ENCODE peak calls at places on chromosome 15, in five cellular contexts. K is right lobe of liver, W is right cardiac atrium, H is SJSA1, U is IMR-90. N is an unnamed sample.

GRCh38 chr15:98903377-98904018 is 104.1 kb downstream of the PGPEP1L start:
- DNase-seq in K (no peak), H (peak), W (no peak), U (peak), N (no peak)

GRCh38 chr15:58909616-58910015 is 23.9 kb downstream of the SLTM start:
- DNase-seq in U (peak), K (no peak), W (no peak), H (no peak), N (no peak)

GRCh38 chr15:82750831-82751181 is 41.1 kb upstream of the AP3B2 start:
- DNase-seq in K (no peak), W (no peak), H (no peak), U (no peak), N (no peak)

GRCh38 chr15:57354436-57355123 is 21.7 kb upstream of the CGNL1 start:
- DNase-seq in W (no peak), K (no peak), U (no peak), H (no peak), N (no peak)

GRCh38 chr15:100132309-100132708 is 209.5 kb downstream of the ADAMTS17 start:
- DNase-seq in H (no peak), K (no peak), W (no peak), U (no peak), N (no peak)

GRCh38 chr15:87477759-87478687 is 778.5 kb downstream of the NTRK3 start:
- DNase-seq in W (peak), U (peak), K (no peak), H (no peak), N (peak)

GRCh38 chr15:31317033-31317979 is 9.3 kb upstream of the KLF13 start:
- DNase-seq in H (no peak), W (no peak), U (no peak), K (peak), N (no peak)

GRCh38 chr15:69410290-69410874 is 3.8 kb upstream of the KIF23 start:
- DNase-seq in K (no peak), U (peak), W (no peak), H (no peak), N (no peak)

GRCh38 chr15:54304321-54304720 is 326.1 kb downstream of the UNC13C start:
- DNase-seq in U (no peak), K (no peak), H (no peak), W (peak), N (no peak)

DNA sequence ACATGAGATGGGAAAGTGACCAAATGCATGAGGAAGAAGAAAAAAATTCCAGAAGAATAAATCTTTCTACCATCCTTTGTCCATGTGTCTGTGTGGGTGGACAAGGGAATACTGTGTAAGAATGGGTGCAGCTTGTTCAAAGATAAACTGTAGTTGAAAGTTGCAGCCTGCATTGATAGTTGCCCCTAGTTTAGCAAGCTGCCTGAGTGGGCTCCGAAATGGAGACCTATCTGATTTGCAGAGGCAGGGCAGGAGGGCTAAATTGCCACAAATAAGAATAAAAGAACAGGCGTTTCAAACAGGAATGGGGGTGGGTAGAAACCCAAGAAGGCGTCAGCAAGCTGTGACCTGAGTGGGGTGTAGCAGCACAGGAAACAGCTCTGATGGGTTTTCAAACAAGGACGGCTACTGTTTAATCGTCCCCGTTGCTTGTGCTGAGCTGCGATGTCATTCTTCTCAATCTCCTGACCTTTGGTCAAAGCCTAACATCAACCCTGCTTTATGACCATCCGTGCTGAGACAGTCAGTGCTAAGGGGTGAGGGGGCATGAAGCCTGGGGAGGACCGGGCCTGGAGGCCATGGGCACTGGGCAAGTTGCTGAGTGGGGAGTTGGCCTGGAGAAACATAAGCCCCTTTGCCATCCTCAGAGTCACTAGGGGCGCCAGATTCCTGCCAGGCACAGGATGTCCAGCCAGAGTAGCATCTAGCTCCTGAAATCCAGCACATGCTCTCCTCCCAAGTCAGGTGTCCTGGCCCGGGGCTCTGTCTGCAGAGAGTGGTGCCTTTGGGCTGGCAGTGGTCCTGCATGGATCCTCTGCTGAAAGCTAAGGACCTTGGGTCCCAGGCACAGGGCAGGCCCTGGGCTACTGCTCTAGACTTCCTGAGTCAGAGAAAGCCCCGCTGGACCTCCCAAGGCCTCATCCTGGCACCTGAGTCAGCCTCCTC is 19.2 kb upstream of the C15orf39 start:
- DNase-seq in W (no peak), K (no peak), U (peak), H (no peak), N (no peak)
- H3K4me3 ChIP-seq in W (no peak), K (no peak), U (no peak), H (no peak), N (no peak)

DNA sequence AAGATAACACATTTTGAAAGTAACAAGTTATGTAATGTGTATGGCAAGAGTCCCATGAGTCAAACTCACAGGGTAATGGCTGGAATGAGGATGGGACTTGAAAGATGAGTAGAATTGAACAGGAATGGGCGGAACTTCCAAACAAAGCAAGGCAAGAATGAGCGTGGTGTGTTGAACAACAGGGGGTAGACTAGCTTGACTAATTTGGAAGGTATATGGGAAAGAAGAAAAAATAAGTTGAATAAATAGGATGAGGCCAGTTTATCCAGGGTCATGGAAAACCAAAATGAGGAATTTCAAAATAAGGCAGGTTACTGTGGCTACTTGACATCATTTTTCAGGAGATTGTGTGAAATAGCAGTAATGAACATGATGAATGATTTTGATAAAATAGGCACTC is 2.5 kb upstream of the DPH6 start:
- DNase-seq in H (no peak), K (no peak), W (no peak), U (no peak), N (no peak)
- H3K4me3 ChIP-seq in H (no peak), K (no peak), W (no peak), U (no peak), N (no peak)

GRCh38 chr15:66841953-66842681 is 140.1 kb downstream of the SMAD6 start:
- DNase-seq in U (peak), K (peak), W (peak), H (peak), N (peak)
- H3K4me3 ChIP-seq in U (peak), K (peak), W (peak), H (peak), N (peak)

GRCh38 chr15:67884009-67884408 is 44.2 kb upstream of the RNU6-1 start:
- DNase-seq in U (no peak), K (no peak), W (no peak), H (peak), N (no peak)
- H3K4me3 ChIP-seq in U (no peak), K (peak), W (peak), H (no peak), N (no peak)

GRCh38 chr15:73318463-73319351 is 50.1 kb downstream of the HCN4 start:
- DNase-seq in H (no peak), K (peak), U (no peak), W (peak), N (no peak)
- H3K4me3 ChIP-seq in H (no peak), K (no peak), U (no peak), W (no peak), N (no peak)

GRCh38 chr15:95584088-95584487 is 746.4 kb upstream of the NR2F2 start:
- DNase-seq in W (no peak), U (peak), K (no peak), H (no peak), N (no peak)

GRCh38 chr15:95577911-95578310 is 752.6 kb upstream of the NR2F2 start:
- DNase-seq in U (no peak), W (no peak), H (no peak), K (no peak), N (no peak)

GRCh38 chr15:95581595-95581994 is 748.9 kb upstream of the NR2F2 start:
- DNase-seq in H (no peak), U (no peak), W (no peak), K (no peak), N (no peak)
- H3K4me3 ChIP-seq in H (no peak), U (no peak), W (no peak), K (no peak), N (no peak)

DNA sequence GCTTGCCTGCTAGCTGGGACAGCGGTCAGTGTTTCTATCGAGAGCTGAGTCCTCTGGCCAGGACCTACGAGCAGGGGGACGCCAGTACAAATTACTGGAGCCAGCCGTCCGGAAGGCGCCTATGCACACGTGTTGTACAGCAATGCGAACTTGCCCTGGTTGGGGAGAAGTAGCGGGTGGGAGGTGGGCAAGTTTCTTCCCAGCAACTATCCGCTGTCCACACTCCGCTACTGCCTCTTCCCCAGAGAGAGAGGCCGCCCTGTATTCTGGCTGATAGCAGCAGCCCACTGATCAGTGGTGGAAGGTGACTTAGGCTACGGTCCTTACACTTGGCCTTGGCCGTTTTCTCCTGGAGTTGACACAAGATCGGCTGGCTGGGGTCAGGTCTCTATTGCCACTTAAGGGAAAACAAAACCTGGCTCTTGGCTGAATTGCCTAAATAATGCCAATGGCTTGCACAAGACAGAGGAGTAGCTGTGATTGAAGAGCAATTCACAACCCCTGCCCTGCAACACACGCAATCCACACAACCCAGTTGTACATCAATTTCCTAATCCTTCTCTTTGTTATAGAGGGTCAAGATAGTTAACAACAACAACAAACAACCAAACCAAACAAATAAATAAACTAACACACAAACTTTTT is 12.8 kb upstream of the SHC4 start:
- DNase-seq in K (no peak), W (peak), H (no peak), U (no peak), N (no peak)
- H3K4me3 ChIP-seq in K (no peak), W (no peak), H (no peak), U (no peak), N (peak)

GRCh38 chr15:30063829-30064559 is 18.8 kb upstream of the GOLGA8J start:
- DNase-seq in K (no peak), W (no peak), U (no peak), H (no peak), N (no peak)
- H3K4me3 ChIP-seq in K (no peak), W (no peak), U (no peak), H (no peak), N (no peak)

GRCh38 chr15:39582977-39583585 is 2.2 kb downstream of the THBS1 start:
- DNase-seq in U (no peak), W (no peak), K (no peak), H (no peak), N (no peak)

GRCh38 chr15:39584662-39585393 is 3.9 kb downstream of the THBS1 start:
- DNase-seq in K (no peak), W (no peak), H (no peak), U (peak), N (no peak)

GRCh38 chr15:39583586-39584265 is 2.8 kb downstream of the THBS1 start:
- DNase-seq in W (peak), H (peak), U (peak), K (no peak), N (no peak)

GRCh38 chr15:39585394-39585841 is 4.5 kb downstream of the THBS1 start:
- DNase-seq in U (peak), H (no peak), K (no peak), W (no peak), N (no peak)

DNA sequence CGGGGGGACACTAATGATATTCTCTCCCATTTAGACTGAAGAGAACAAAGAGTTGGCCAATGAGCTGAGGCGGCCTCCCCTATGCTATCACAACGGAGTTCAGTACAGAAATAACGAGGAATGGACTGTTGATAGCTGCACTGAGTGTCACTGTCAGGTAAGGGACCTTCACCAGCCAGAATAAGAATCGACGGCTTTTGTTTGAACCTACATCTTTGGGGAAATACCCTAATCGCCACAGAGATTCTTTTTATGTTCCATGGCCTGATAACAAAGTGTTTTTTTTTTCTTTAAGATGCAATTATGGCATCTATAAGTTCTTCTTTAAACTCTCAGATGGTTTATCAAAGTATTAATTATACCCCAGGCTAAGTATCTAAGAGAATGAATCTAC is 3.4 kb downstream of the THBS1 start:
- DNase-seq in W (no peak), K (no peak), U (no peak), H (no peak), N (no peak)
- H3K4me3 ChIP-seq in W (no peak), K (peak), U (peak), H (no peak), N (peak)

N was measured in heart left ventricle.